ENCODE peak calls at places on chromosomes 1 and 21, in four cellular contexts. Q is heart left ventricle, P is tibial nerve, Z is NB4. W is an unnamed sample.

GRCh38 chr1:108569097-108569728 is 9.3 kb downstream of the EEIG2 start:
- DNase-seq in Q (no peak), P (no peak), Z (no peak), W (no peak)

GRCh38 chr21:44765231-44766013 is 36.2 kb downstream of the UBE2G2 start:
- DNase-seq in Q (no peak), P (no peak), Z (peak), W (no peak)

GRCh38 chr1:228308628-228309547 is 97.7 kb downstream of the TRIM11 start:
- DNase-seq in Q (peak), P (no peak), Z (no peak), W (peak)

GRCh38 chr1:92707709-92708108 is 77.2 kb downstream of the EVI5 start:
- DNase-seq in Q (no peak), P (no peak), Z (no peak), W (no peak)

GRCh38 chr1:243974451-243975292 is 76.4 kb upstream of the ZBTB18 start:
- DNase-seq in Q (no peak), P (no peak), Z (peak), W (no peak)

GRCh38 chr1:164861632-164862031 is 302.6 kb downstream of the PBX1 start:
- DNase-seq in Q (no peak), P (no peak), Z (no peak), W (no peak)

GRCh38 chr1:12339861-12340557 is 110.2 kb downstream of the VPS13D start:
- DNase-seq in Q (no peak), P (no peak), Z (no peak), W (no peak)

GRCh38 chr1:162003061-162003824 is 20.4 kb downstream of the OLFML2B start:
- DNase-seq in Q (no peak), P (peak), Z (peak), W (no peak)

GRCh38 chr1:115409853-115410150 is 71.8 kb upstream of the NGF start:
- DNase-seq in Q (no peak), P (no peak), Z (no peak), W (no peak)

GRCh38 chr1:164598719-164599118 is 39.7 kb downstream of the PBX1 start:
- DNase-seq in Q (no peak), P (no peak), Z (no peak), W (no peak)

GRCh38 chr1:170555370-170555769 is 23.4 kb downstream of the GORAB start:
- DNase-seq in Q (no peak), P (no peak), Z (no peak), W (no peak)

GRCh38 chr1:30629501-30629900 is 93.9 kb downstream of the MATN1 start:
- DNase-seq in Q (no peak), P (no peak), Z (no peak), W (no peak)

GRCh38 chr1:43418858-43419257 is 29.2 kb downstream of the SZT2 start:
- DNase-seq in Q (no peak), P (no peak), Z (no peak), W (no peak)

GRCh38 chr1:1758692-1759455 is 19.4 kb downstream of the NADK start:
- DNase-seq in Q (peak), P (no peak), Z (no peak), W (peak)

GRCh38 chr1:36322786-36323635 is 434 bp downstream of the EVA1B start:
- DNase-seq in Q (peak), P (no peak), Z (peak), W (peak)

GRCh38 chr21:22516230-22516629 is 1518.0 kb downstream of the NCAM2 start:
- DNase-seq in Q (no peak), P (no peak), Z (peak), W (no peak)

GRCh38 chr1:156154317-156154749 is 948 bp downstream of the SEMA4A start:
- DNase-seq in Q (peak), P (no peak), Z (peak), W (no peak)

GRCh38 chr1:50060279-50060678 is 36.5 kb upstream of the AGBL4 start:
- DNase-seq in Q (no peak), P (no peak), Z (no peak), W (no peak)

GRCh38 chr1:176843352-176844297 is 320.9 kb downstream of the ASTN1 start:
- DNase-seq in Q (peak), P (peak), Z (peak), W (no peak)

GRCh38 chr1:1671365-1672119 is 12.7 kb upstream of the CDK11B start:
- DNase-seq in Q (no peak), P (no peak), Z (no peak), W (peak)

GRCh38 chr21:46599251-46599572 is 5.7 kb downstream of the S100B start:
- DNase-seq in Q (peak), P (peak), Z (no peak), W (peak)

GRCh38 chr1:155223017-155223416 is 14.5 kb downstream of the MTX1 start:
- DNase-seq in Q (no peak), P (no peak), Z (peak), W (no peak)

GRCh38 chr21:34991366-34991967 is 57.6 kb downstream of the RUNX1 start:
- DNase-seq in Q (no peak), P (no peak), Z (no peak), W (no peak)

GRCh38 chr1:92599184-92599583 is 112.5 kb upstream of the GFI1 start:
- DNase-seq in Q (no peak), P (no peak), Z (peak), W (no peak)

GRCh38 chr1:17538428-17539130 is 919 bp upstream of the ARHGEF10L start:
- DNase-seq in Q (no peak), P (no peak), Z (no peak), W (peak)

GRCh38 chr1:241608379-241609033 is 31.7 kb downstream of the CHML start:
- DNase-seq in Q (no peak), P (no peak), Z (peak), W (no peak)

GRCh38 chr1:87718241-87718950 is 389.7 kb downstream of the LMO4 start:
- DNase-seq in Q (no peak), P (no peak), Z (no peak), W (no peak)

GRCh38 chr1:161071886-161072371 is 2.2 kb upstream of the ARHGAP30 start:
- DNase-seq in Q (peak), P (peak), Z (peak), W (no peak)

GRCh38 chr1:204198978-204199340 is 2.7 kb upstream of the KISS1 start:
- DNase-seq in Q (no peak), P (no peak), Z (no peak), W (no peak)

GRCh38 chr21:34865922-34866271 is 183.2 kb downstream of the RUNX1 start:
- DNase-seq in Q (no peak), P (no peak), Z (peak), W (no peak)

GRCh38 chr1:46274224-46275029 is 26.9 kb downstream of the RAD54L start:
- DNase-seq in Q (no peak), P (no peak), Z (no peak), W (no peak)

GRCh38 chr21:39016740-39017315 is 166.4 kb downstream of the PSMG1 start:
- DNase-seq in Q (no peak), P (no peak), Z (peak), W (no peak)

GRCh38 chr1:98294127-98294526 is 367.4 kb upstream of the SNX7 start:
- DNase-seq in Q (no peak), P (no peak), Z (no peak), W (no peak)

GRCh38 chr1:86557739-86558138 is 10.9 kb downstream of the CLCA4 start:
- DNase-seq in Q (no peak), P (no peak), Z (no peak), W (no peak)

GRCh38 chr1:16922885-16923431 is 1.2 kb downstream of the CROCC start:
- DNase-seq in Q (peak), P (no peak), Z (peak), W (peak)

GRCh38 chr1:66298427-66298826 is 235.5 kb upstream of the SGIP1 start:
- DNase-seq in Q (no peak), P (no peak), Z (no peak), W (no peak)

GRCh38 chr1:111743679-111744101 is 4.5 kb upstream of the INKA2 start:
- DNase-seq in Q (peak), P (no peak), Z (no peak), W (no peak)

GRCh38 chr21:18716578-18717138 is 313.1 kb upstream of the TMPRSS15 start:
- DNase-seq in Q (no peak), P (no peak), Z (no peak), W (no peak)

GRCh38 chr1:205950280-205950679 is 7.0 kb upstream of the SLC26A9 start:
- DNase-seq in Q (no peak), P (no peak), Z (no peak), W (no peak)
- H3K4me3 ChIP-seq in Q (no peak), P (no peak), Z (no peak), W (no peak)

DNA sequence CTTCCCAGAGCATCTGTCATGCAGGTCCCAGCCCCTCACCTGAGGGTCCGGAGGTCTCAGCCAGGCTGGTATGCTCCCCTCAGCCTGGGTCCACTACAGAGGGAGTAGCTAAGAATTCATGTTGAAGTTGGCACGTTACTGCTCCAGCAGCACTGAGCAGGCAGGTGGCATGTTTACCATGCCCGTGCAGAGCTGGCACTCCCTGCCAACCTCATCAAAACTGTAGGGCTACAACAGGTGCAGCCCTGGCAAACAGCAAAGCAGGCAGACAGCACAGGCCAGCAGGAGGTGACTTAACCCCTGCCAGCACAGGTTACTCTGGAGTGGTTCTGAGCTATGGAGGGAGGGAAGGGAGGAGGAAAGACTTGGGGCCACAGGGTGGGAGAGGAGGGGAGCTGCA is 46.4 kb downstream of the NUAK2 start:
- DNase-seq in Q (no peak), P (no peak), Z (no peak), W (no peak)
- TF ChIP-seq CTCF in Q (no peak), P (no peak), Z (no peak), W (no peak)

GRCh38 chr1:22051607-22052114 is 848 bp upstream of the CDC42 start:
- DNase-seq in Q (no peak), P (no peak), Z (no peak), W (no peak)

GRCh38 chr1:22053861-22054770 is 1.6 kb downstream of the CDC42 start:
- DNase-seq in Q (no peak), P (no peak), Z (peak), W (no peak)

GRCh38 chr1:22055463-22055862 is 3.0 kb downstream of the CDC42 start:
- DNase-seq in Q (no peak), P (no peak), Z (no peak), W (no peak)

GRCh38 chr1:22052115-22053017 is at the start of gene CDC42:
- DNase-seq in Q (peak), P (peak), Z (peak), W (peak)

GRCh38 chr1:22053018-22053860 is 730 bp downstream of the CDC42 start:
- DNase-seq in Q (peak), P (no peak), Z (peak), W (peak)
- TF ChIP-seq POLR2A in Q (no peak), P (no peak), Z (no peak), W (no peak)

GRCh38 chr1:202600432-202601041 is 109.7 kb downstream of the SYT2 start:
- DNase-seq in Q (no peak), P (no peak), Z (no peak), W (no peak)
- H3K4me3 ChIP-seq in Q (no peak), P (no peak), Z (no peak), W (no peak)